ENCODE peak calls at places on chromosome 14, in ten cellular contexts. One of them, this sample, is unnamed. For H3K4me1, the result is how much of the 10 kb centered on the place peaks cover.

GRCh38 chr14:91417983-91418386 is 365 bp upstream of the CCDC88C start:
- DNase-seq in H1: peak
- DNase-seq in IMR-90: no peak
- DNase-seq in thoracic aorta: no peak
- DNase-seq in neuronal stem cell: peak
- DNase-seq in tibial nerve: no peak
- DNase-seq in fibroblast of lung: no peak
- DNase-seq in cardiac muscle cell: no peak
- DNase-seq in pancreas: no peak
- DNase-seq in stomach: peak
- DNase-seq in this sample: no peak

GRCh38 chr14:92496458-92496857 is 17.1 kb upstream of the RIN3 start:
- DNase-seq in cardiac muscle cell: no peak
- DNase-seq in pancreas: no peak
- DNase-seq in thoracic aorta: no peak
- DNase-seq in tibial nerve: no peak
- DNase-seq in fibroblast of lung: no peak
- DNase-seq in IMR-90: no peak
- DNase-seq in neuronal stem cell: no peak
- DNase-seq in H1: no peak
- DNase-seq in stomach: no peak
- DNase-seq in this sample: no peak

GRCh38 chr14:52044791-52045522 is 23.9 kb downstream of the NID2 start:
- DNase-seq in thoracic aorta: no peak
- DNase-seq in fibroblast of lung: peak
- DNase-seq in cardiac muscle cell: no peak
- DNase-seq in pancreas: peak
- DNase-seq in stomach: no peak
- DNase-seq in H1: no peak
- DNase-seq in neuronal stem cell: no peak
- DNase-seq in IMR-90: peak
- DNase-seq in tibial nerve: no peak
- DNase-seq in this sample: no peak

GRCh38 chr14:101201535-101202125 is 298.1 kb upstream of the RTL1 start:
- DNase-seq in thoracic aorta: no peak
- DNase-seq in fibroblast of lung: no peak
- DNase-seq in neuronal stem cell: no peak
- DNase-seq in tibial nerve: no peak
- DNase-seq in cardiac muscle cell: no peak
- DNase-seq in IMR-90: no peak
- DNase-seq in stomach: peak
- DNase-seq in H1: peak
- DNase-seq in pancreas: no peak
- DNase-seq in this sample: peak

GRCh38 chr14:99544971-99545370 is 59.0 kb downstream of the CCDC85C start:
- DNase-seq in tibial nerve: no peak
- DNase-seq in thoracic aorta: no peak
- DNase-seq in neuronal stem cell: no peak
- DNase-seq in fibroblast of lung: no peak
- DNase-seq in stomach: no peak
- DNase-seq in H1: no peak
- DNase-seq in cardiac muscle cell: no peak
- DNase-seq in IMR-90: no peak
- DNase-seq in pancreas: no peak
- DNase-seq in this sample: no peak

GRCh38 chr14:72618424-72618823 is 275.5 kb downstream of the DPF3 start:
- DNase-seq in H1: peak
- DNase-seq in stomach: no peak
- DNase-seq in tibial nerve: no peak
- DNase-seq in thoracic aorta: no peak
- DNase-seq in neuronal stem cell: no peak
- DNase-seq in pancreas: no peak
- DNase-seq in fibroblast of lung: no peak
- DNase-seq in IMR-90: no peak
- DNase-seq in cardiac muscle cell: no peak
- DNase-seq in this sample: no peak

GRCh38 chr14:33475623-33476022 is 475.3 kb downstream of the EGLN3 start:
- DNase-seq in fibroblast of lung: peak
- DNase-seq in thoracic aorta: no peak
- DNase-seq in pancreas: no peak
- DNase-seq in neuronal stem cell: peak
- DNase-seq in stomach: peak
- DNase-seq in tibial nerve: no peak
- DNase-seq in H1: peak
- DNase-seq in IMR-90: no peak
- DNase-seq in cardiac muscle cell: peak
- DNase-seq in this sample: no peak

GRCh38 chr14:105307052-105307727 is 6.4 kb upstream of the BRF1 start:
- DNase-seq in pancreas: no peak
- DNase-seq in IMR-90: no peak
- DNase-seq in cardiac muscle cell: no peak
- DNase-seq in neuronal stem cell: no peak
- DNase-seq in fibroblast of lung: no peak
- DNase-seq in tibial nerve: no peak
- DNase-seq in H1: no peak
- DNase-seq in stomach: no peak
- DNase-seq in thoracic aorta: no peak
- DNase-seq in this sample: no peak

GRCh38 chr14:70020350-70021170 is 141.3 kb downstream of the SMOC1 start:
- DNase-seq in fibroblast of lung: no peak
- DNase-seq in pancreas: no peak
- DNase-seq in tibial nerve: no peak
- DNase-seq in IMR-90: peak
- DNase-seq in H1: no peak
- DNase-seq in stomach: no peak
- DNase-seq in cardiac muscle cell: no peak
- DNase-seq in neuronal stem cell: no peak
- DNase-seq in thoracic aorta: no peak
- DNase-seq in this sample: no peak

GRCh38 chr14:70018713-70019201 is 139.5 kb downstream of the SMOC1 start:
- DNase-seq in fibroblast of lung: peak
- DNase-seq in thoracic aorta: no peak
- DNase-seq in neuronal stem cell: no peak
- DNase-seq in H1: no peak
- DNase-seq in pancreas: no peak
- DNase-seq in cardiac muscle cell: no peak
- DNase-seq in IMR-90: peak
- DNase-seq in tibial nerve: peak
- DNase-seq in stomach: peak
- DNase-seq in this sample: no peak

GRCh38 chr14:70023871-70024270 is 144.7 kb downstream of the SMOC1 start:
- DNase-seq in tibial nerve: no peak
- DNase-seq in IMR-90: peak
- DNase-seq in pancreas: no peak
- DNase-seq in H1: no peak
- DNase-seq in cardiac muscle cell: no peak
- DNase-seq in stomach: no peak
- DNase-seq in thoracic aorta: no peak
- DNase-seq in fibroblast of lung: no peak
- DNase-seq in neuronal stem cell: no peak
- DNase-seq in this sample: no peak

GRCh38 chr14:70022771-70023445 is 143.7 kb downstream of the SMOC1 start:
- DNase-seq in tibial nerve: no peak
- DNase-seq in fibroblast of lung: no peak
- DNase-seq in neuronal stem cell: no peak
- DNase-seq in stomach: no peak
- DNase-seq in cardiac muscle cell: no peak
- DNase-seq in pancreas: no peak
- DNase-seq in thoracic aorta: no peak
- DNase-seq in H1: no peak
- DNase-seq in IMR-90: no peak
- DNase-seq in this sample: no peak

GRCh38 chr14:70021548-70021947 is 142.3 kb downstream of the SMOC1 start:
- DNase-seq in IMR-90: no peak
- DNase-seq in fibroblast of lung: no peak
- DNase-seq in H1: no peak
- DNase-seq in pancreas: no peak
- DNase-seq in thoracic aorta: no peak
- DNase-seq in stomach: no peak
- DNase-seq in tibial nerve: no peak
- DNase-seq in neuronal stem cell: no peak
- DNase-seq in cardiac muscle cell: no peak
- DNase-seq in this sample: no peak
- H3K4me1 ChIP-seq in IMR-90: under half
- H3K4me1 ChIP-seq in fibroblast of lung: under half
- H3K4me1 ChIP-seq in H1: under half
- H3K4me1 ChIP-seq in pancreas: under half
- H3K4me1 ChIP-seq in thoracic aorta: under half
- H3K4me1 ChIP-seq in stomach: under half
- H3K4me1 ChIP-seq in tibial nerve: under half
- H3K4me1 ChIP-seq in neuronal stem cell: under half
- H3K4me1 ChIP-seq in cardiac muscle cell: under half
- H3K4me1 ChIP-seq in this sample: under half

DNA sequence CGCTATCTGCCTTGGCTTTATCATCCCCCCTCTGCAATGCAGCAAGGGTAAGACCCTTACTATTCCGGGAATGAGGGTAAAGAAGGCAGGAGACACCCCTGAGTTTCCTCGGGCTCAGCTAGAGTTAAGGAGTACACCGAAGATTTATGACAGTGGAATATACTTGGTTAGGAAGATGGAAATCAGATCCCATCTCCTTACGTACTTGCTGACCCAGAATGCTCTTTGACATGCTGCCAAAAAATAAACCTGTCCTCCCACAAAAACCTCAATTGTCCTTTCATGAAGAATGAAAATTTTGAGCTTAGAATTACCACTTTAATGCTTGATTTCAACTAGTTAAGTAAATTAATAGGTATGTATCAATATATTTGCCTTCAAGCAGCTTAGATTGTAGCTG is 99.5 kb downstream of the PRIMA1 start:
- DNase-seq in pancreas: no peak
- DNase-seq in thoracic aorta: no peak
- DNase-seq in stomach: no peak
- DNase-seq in H1: no peak
- DNase-seq in tibial nerve: no peak
- DNase-seq in fibroblast of lung: no peak
- DNase-seq in neuronal stem cell: no peak
- DNase-seq in cardiac muscle cell: no peak
- DNase-seq in IMR-90: no peak
- DNase-seq in this sample: no peak
- H3K4me1 ChIP-seq in pancreas: under half
- H3K4me1 ChIP-seq in thoracic aorta: under half
- H3K4me1 ChIP-seq in stomach: under half
- H3K4me1 ChIP-seq in H1: under half
- H3K4me1 ChIP-seq in tibial nerve: under half
- H3K4me1 ChIP-seq in fibroblast of lung: under half
- H3K4me1 ChIP-seq in neuronal stem cell: under half
- H3K4me1 ChIP-seq in cardiac muscle cell: under half
- H3K4me1 ChIP-seq in IMR-90: under half
- H3K4me1 ChIP-seq in this sample: under half

GRCh38 chr14:54440037-54440436 is 1.1 kb downstream of the CNIH1 start:
- DNase-seq in stomach: no peak
- DNase-seq in cardiac muscle cell: no peak
- DNase-seq in IMR-90: peak
- DNase-seq in fibroblast of lung: peak
- DNase-seq in tibial nerve: no peak
- DNase-seq in neuronal stem cell: no peak
- DNase-seq in thoracic aorta: no peak
- DNase-seq in H1: no peak
- DNase-seq in pancreas: no peak
- DNase-seq in this sample: no peak

GRCh38 chr14:54440870-54441868 is at the start of gene CNIH1:
- DNase-seq in H1: peak
- DNase-seq in IMR-90: peak
- DNase-seq in thoracic aorta: peak
- DNase-seq in cardiac muscle cell: peak
- DNase-seq in tibial nerve: peak
- DNase-seq in pancreas: peak
- DNase-seq in neuronal stem cell: peak
- DNase-seq in stomach: peak
- DNase-seq in fibroblast of lung: peak
- DNase-seq in this sample: peak

GRCh38 chr14:54440454-54440853 is 720 bp downstream of the CNIH1 start:
- DNase-seq in fibroblast of lung: peak
- DNase-seq in tibial nerve: no peak
- DNase-seq in pancreas: no peak
- DNase-seq in IMR-90: peak
- DNase-seq in cardiac muscle cell: no peak
- DNase-seq in neuronal stem cell: no peak
- DNase-seq in stomach: no peak
- DNase-seq in H1: no peak
- DNase-seq in thoracic aorta: no peak
- DNase-seq in this sample: no peak

GRCh38 chr14:54435500-54435981 is 5.6 kb downstream of the CNIH1 start:
- DNase-seq in tibial nerve: no peak
- DNase-seq in H1: no peak
- DNase-seq in neuronal stem cell: no peak
- DNase-seq in thoracic aorta: no peak
- DNase-seq in cardiac muscle cell: no peak
- DNase-seq in pancreas: no peak
- DNase-seq in IMR-90: peak
- DNase-seq in fibroblast of lung: peak
- DNase-seq in stomach: no peak
- DNase-seq in this sample: no peak

DNA sequence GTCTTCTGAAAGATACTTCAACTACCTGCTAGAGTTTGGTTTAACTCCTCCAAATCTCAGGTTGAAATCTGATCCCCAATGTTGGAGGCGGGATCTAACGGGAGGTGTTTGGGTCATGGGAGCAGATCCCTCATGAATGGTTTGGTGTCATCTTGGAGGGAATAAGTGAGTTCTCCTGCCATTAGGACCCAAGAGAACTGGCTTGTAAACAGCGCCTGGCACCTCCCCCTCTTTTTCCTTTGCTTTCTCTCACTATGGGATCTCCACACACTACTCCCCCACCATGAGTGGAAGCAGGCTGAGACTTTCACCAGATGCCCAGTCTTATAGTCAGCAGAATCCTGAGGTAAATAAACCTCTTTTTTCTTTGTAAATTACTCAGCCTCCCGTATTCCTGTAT is 2.5 kb downstream of the CNIH1 start:
- DNase-seq in fibroblast of lung: no peak
- DNase-seq in pancreas: no peak
- DNase-seq in H1: no peak
- DNase-seq in tibial nerve: no peak
- DNase-seq in neuronal stem cell: no peak
- DNase-seq in IMR-90: no peak
- DNase-seq in cardiac muscle cell: no peak
- DNase-seq in thoracic aorta: no peak
- DNase-seq in stomach: no peak
- DNase-seq in this sample: no peak
- H3K4me1 ChIP-seq in fibroblast of lung: under half
- H3K4me1 ChIP-seq in pancreas: under half
- H3K4me1 ChIP-seq in H1: under half
- H3K4me1 ChIP-seq in tibial nerve: under half
- H3K4me1 ChIP-seq in neuronal stem cell: under half
- H3K4me1 ChIP-seq in IMR-90: under half
- H3K4me1 ChIP-seq in cardiac muscle cell: under half
- H3K4me1 ChIP-seq in thoracic aorta: under half
- H3K4me1 ChIP-seq in stomach: under half
- H3K4me1 ChIP-seq in this sample: under half

DNA sequence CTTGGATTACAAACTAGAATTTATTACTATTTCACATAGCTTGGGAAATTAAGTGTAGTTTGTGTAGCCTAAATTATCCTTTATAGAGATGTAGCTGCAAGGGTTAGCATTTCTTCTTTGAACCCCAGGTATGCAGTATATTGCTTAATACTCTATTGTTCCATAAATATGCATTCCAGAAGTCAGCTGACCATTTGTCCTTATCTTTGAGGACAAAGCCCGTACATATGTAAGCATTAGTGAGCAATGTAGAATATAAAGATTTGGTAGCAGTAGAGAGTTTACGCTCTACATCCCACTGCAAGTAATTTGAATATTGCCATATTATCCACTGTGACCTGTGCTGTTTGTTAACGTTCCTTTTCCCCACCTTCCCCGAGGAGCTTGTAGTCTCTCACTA is 26.9 kb downstream of the PPM1A start:
- DNase-seq in pancreas: no peak
- DNase-seq in fibroblast of lung: peak
- DNase-seq in stomach: no peak
- DNase-seq in cardiac muscle cell: no peak
- DNase-seq in H1: no peak
- DNase-seq in thoracic aorta: no peak
- DNase-seq in IMR-90: no peak
- DNase-seq in neuronal stem cell: no peak
- DNase-seq in tibial nerve: no peak
- DNase-seq in this sample: no peak
- H3K4me1 ChIP-seq in pancreas: under half
- H3K4me1 ChIP-seq in fibroblast of lung: under half
- H3K4me1 ChIP-seq in stomach: under half
- H3K4me1 ChIP-seq in cardiac muscle cell: under half
- H3K4me1 ChIP-seq in H1: under half
- H3K4me1 ChIP-seq in thoracic aorta: under half
- H3K4me1 ChIP-seq in IMR-90: under half
- H3K4me1 ChIP-seq in neuronal stem cell: under half
- H3K4me1 ChIP-seq in tibial nerve: half or more
- H3K4me1 ChIP-seq in this sample: under half

This sample was measured in right atrium auricular region.